ENCODE peak calls at places on chromosomes 4 and X, in nine cellular contexts. O, U, Q, R, W, E, F, C and M are unnamed samples.

GRCh38 chrX:96987228-96987627 is 103.5 kb downstream of the RPA4 start:
- DNase-seq in O (no peak), U (no peak), Q (no peak), R (no peak), W (no peak), E (no peak), F (no peak), C (no peak), M (no peak)

GRCh38 chr4:99221980-99222379 is 2.9 kb upstream of the ADH6 start:
- DNase-seq in O (no peak), U (peak; percentile 18), Q (no peak), R (no peak), W (no peak), E (no peak), F (no peak), C (no peak), M (no peak)

GRCh38 chr4:15737255-15737654 is 34.4 kb downstream of the BST1 start:
- DNase-seq in O (no peak), U (no peak), Q (no peak), R (peak; percentile 24), W (no peak), E (no peak), F (no peak), C (no peak), M (no peak)

GRCh38 chr4:1855334-1856070 is 454 bp downstream of the LETM1 start:
- DNase-seq in O (no peak), U (peak; percentile 43), Q (no peak), R (peak; percentile 37), W (no peak), E (peak; percentile 57), F (peak; percentile 73), C (no peak), M (no peak)

GRCh38 chr4:99323761-99324160 is 2.6 kb upstream of the ADH1B start:
- DNase-seq in O (no peak), U (no peak), Q (no peak), R (no peak), W (no peak), E (no peak), F (no peak), C (no peak), M (no peak)

GRCh38 chr4:98262431-98262830 is 1.2 kb downstream of the RAP1GDS1 start:
- DNase-seq in O (no peak), U (no peak), Q (peak; percentile 5), R (no peak), W (no peak), E (no peak), F (no peak), C (no peak), M (no peak)

GRCh38 chr4:113449407-113449974 is 312.0 kb downstream of the CAMK2D start:
- DNase-seq in O (no peak), U (peak; percentile 25), Q (no peak), R (no peak), W (no peak), E (no peak), F (no peak), C (no peak), M (no peak)

GRCh38 chr4:37392540-37393255 is 148.2 kb downstream of the NWD2 start:
- DNase-seq in O (no peak), U (peak; percentile 16), Q (no peak), R (peak; percentile 23), W (no peak), E (no peak), F (no peak), C (no peak), M (no peak)

GRCh38 chrX:139831689-139832456 is 101.0 kb downstream of the ATP11C start:
- DNase-seq in O (no peak), U (peak; percentile 17), Q (no peak), R (no peak), W (no peak), E (no peak), F (no peak), C (no peak), M (no peak)

GRCh38 chrX:141180851-141181250 is 3.9 kb upstream of the LDOC1 start:
- DNase-seq in O (no peak), U (no peak), Q (no peak), R (no peak), W (no peak), E (no peak), F (no peak), C (no peak), M (no peak)

GRCh38 chrX:141175786-141176185 is 1.1 kb downstream of the LDOC1 start:
- DNase-seq in O (no peak), U (no peak), Q (no peak), R (no peak), W (no peak), E (no peak), F (no peak), C (no peak), M (no peak)

DNA sequence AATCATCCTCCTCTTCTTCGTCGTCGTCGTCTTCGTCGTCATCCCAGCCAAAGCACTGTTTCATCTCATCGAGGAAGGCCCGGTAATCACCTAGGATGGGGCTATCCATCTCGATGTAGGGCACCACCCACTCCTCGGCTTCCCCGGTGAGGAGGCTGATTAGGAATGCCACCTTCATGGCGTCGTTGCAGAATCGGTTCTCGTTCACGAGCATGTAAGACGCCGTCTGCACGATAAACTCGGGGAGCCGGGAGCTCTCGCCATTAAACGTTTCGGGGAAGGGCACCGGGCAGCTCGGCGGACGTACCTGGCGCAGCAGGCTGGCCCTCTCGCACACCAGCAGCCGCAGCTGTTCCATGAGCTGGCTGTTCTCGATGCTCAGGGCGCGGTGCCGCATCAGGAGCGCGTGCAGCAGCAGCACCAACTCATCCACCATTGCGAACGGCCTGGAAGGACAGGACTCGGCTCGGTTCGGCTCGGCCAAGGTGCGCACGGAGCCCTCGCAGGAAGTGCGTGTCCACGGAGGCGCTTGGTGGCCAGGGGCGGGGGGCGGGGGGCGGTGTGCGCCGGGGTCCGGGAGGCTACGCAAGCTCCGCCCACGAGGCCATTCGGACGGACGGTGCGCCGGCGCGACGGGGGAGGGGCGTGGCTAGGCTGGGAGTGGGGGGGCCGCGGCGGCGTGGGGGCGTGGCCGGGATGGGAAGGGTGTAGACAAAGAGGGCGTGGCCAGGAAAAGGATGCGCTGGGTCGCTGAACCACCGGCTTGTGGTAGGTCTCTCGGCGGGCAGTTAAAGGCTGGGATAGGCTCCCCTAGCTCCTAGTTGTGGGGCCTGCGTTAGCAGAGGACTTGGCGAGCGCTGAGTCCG is at the start of gene LDOC1:
- DNase-seq in O (peak; percentile 79), U (peak; percentile 92), Q (peak; percentile 63), R (peak; percentile 59), W (peak; percentile 77), E (peak; percentile 86), F (peak; percentile 60), C (no peak), M (peak; percentile 16)
- H3K4me3 ChIP-seq in O (peak within 1 kb of the TSS; percentile 65), U (peak within 1 kb of the TSS; percentile 66), Q (peak within 1 kb of the TSS; percentile 38), R (peak within 1 kb of the TSS; percentile 49), W (peak within 1 kb of the TSS; percentile 55), E (peak within 1 kb of the TSS; percentile 96), F (no peak within 1 kb of the TSS), C (no peak within 1 kb of the TSS), M (peak within 1 kb of the TSS; percentile 81)

DNA sequence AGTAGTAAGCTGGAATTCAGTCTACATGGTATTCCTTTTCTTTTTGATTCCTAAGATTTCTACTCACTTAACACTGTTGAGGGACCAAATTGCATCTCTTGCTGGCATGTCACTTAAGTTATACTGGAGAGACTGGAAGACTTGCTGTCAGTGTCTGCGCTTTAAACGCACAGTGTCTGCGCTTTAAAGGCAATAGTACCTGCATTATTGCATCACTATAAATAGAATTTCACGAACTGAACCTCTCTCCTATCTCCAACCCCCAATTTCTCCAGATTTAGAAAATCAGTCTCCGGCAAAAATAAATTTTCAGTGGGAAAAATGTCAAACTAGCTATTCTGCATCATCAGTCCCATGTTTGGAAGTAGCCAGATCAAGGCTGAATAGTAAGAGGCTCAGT is 21.2 kb downstream of the SMAD1 start:
- DNase-seq in O (no peak), U (no peak), Q (no peak), R (no peak), W (no peak), E (no peak), F (no peak), C (no peak), M (no peak)
- H3K4me1 ChIP-seq in O (no peaks in the 10 kb centered on the region), U (no peaks in the 10 kb centered on the region), Q (no peaks in the 10 kb centered on the region), R (peaks cover 29% of the 10 kb centered on the region), W (peaks cover 32% of the 10 kb centered on the region), E (no peaks in the 10 kb centered on the region), F (no peaks in the 10 kb centered on the region), C (peaks cover 21% of the 10 kb centered on the region), M (no peaks in the 10 kb centered on the region)

DNA sequence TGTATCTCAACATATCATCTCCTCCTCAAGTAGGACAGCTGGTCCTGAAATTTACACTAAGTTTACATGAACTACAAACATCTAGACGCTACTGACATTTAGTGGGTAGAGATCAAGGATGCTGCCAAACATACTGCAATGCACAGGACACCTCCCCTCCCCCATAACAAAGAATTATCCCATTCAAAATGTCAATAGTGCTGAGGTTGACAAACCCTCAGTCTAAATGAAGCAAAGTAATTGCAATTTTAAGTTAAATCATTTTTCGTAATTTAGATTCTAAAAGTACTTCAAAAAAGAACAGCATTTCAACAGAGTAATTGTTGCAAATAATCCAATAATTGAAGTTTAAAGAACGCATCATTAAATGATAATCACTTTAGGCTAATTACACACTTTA is 1.2 kb downstream of the PRMT9 start:
- DNase-seq in O (no peak), U (no peak), Q (no peak), R (no peak), W (no peak), E (no peak), F (no peak), C (no peak), M (no peak)
- H3K27ac ChIP-seq in O (no peak overlapping the region), U (peak overlapping the region; percentile 94), Q (no peak overlapping the region), R (peak overlapping the region; percentile 90), W (no peak overlapping the region), E (no peak overlapping the region), F (no peak overlapping the region), C (no peak overlapping the region), M (peak overlapping the region; percentile 87)

GRCh38 chrX:14026121-14026520 is 3.6 kb downstream of the GEMIN8 start:
- DNase-seq in O (peak; percentile 35), U (no peak), Q (no peak), R (no peak), W (no peak), E (no peak), F (no peak), C (no peak), M (no peak)

GRCh38 chrX:14027031-14027430 is 2.7 kb downstream of the GEMIN8 start:
- DNase-seq in O (no peak), U (no peak), Q (peak; percentile 18), R (no peak), W (no peak), E (no peak), F (no peak), C (no peak), M (no peak)

GRCh38 chrX:14029039-14029424 is 660 bp downstream of the GEMIN8 start:
- DNase-seq in O (peak; percentile 5), U (no peak), Q (no peak), R (no peak), W (no peak), E (no peak), F (peak; percentile 16), C (no peak), M (no peak)

GRCh38 chrX:14028473-14028872 is 1.2 kb downstream of the GEMIN8 start:
- DNase-seq in O (no peak), U (no peak), Q (no peak), R (no peak), W (no peak), E (no peak), F (no peak), C (peak; percentile 24), M (no peak)

GRCh38 chrX:14027511-14028019 is 2.1 kb downstream of the GEMIN8 start:
- DNase-seq in O (no peak), U (no peak), Q (no peak), R (no peak), W (no peak), E (no peak), F (no peak), C (peak; percentile 63), M (no peak)
- H3K4me3 ChIP-seq in O (no peak overlapping the region), U (no peak overlapping the region), Q (no peak overlapping the region), R (no peak overlapping the region), W (no peak overlapping the region), E (no peak overlapping the region), F (no peak overlapping the region), C (peak overlapping the region; percentile 81), M (no peak overlapping the region)

GRCh38 chr4:184647391-184648101 is 1.7 kb downstream of the CASP3 start:
- DNase-seq in O (no peak), U (no peak), Q (no peak), R (no peak), W (no peak), E (no peak), F (no peak), C (no peak), M (no peak)
- H3K4me1 ChIP-seq in O (peaks cover 11% of the 10 kb centered on the region), U (peaks cover 26% of the 10 kb centered on the region), Q (peaks cover 55% of the 10 kb centered on the region), R (peaks cover 42% of the 10 kb centered on the region), W (peaks cover 45% of the 10 kb centered on the region), E (peaks cover 6% of the 10 kb centered on the region), F (peaks cover 19% of the 10 kb centered on the region), C (peaks cover 12% of the 10 kb centered on the region), M (peaks cover 47% of the 10 kb centered on the region)